ENCODE peak calls at places on chromosome 4, in four cellular contexts. P is AG10803, A is mesothelial cell of epicardium, Y is SIG-M5. U is an unnamed sample.

GRCh38 chr4:119627267-119628190 is 1.1 kb downstream of the PDE5A start:
- DNase-seq in Y (no peak), P (peak; percentile 34), A (peak; percentile 71), U (peak; percentile 19)

GRCh38 chr4:138789796-138790195 is 225.8 kb upstream of the NOCT start:
- DNase-seq in Y (no peak), P (no peak), A (no peak), U (no peak)

GRCh38 chr4:77308843-77309242 is 151.8 kb downstream of the CCNG2 start:
- DNase-seq in A (no peak), Y (peak; percentile 25), P (peak; percentile 44), U (peak; percentile 5)

GRCh38 chr4:55445921-55446577 is 50.3 kb downstream of the TMEM165 start:
- DNase-seq in A (no peak), P (peak; percentile 89), Y (no peak), U (peak; percentile 29)

GRCh38 chr4:14428125-14428524 is 574.2 kb upstream of the CPEB2 start:
- DNase-seq in A (no peak), P (no peak), Y (no peak), U (no peak)

GRCh38 chr4:67040315-67040714 is 505.0 kb downstream of the CENPC start:
- DNase-seq in Y (no peak), P (no peak), A (no peak), U (no peak)

GRCh38 chr4:109432203-109432602 is 1.4 kb upstream of the SEC24B start:
- DNase-seq in A (no peak), P (no peak), Y (no peak), U (no peak)

GRCh38 chr4:17094811-17095210 is 196.4 kb upstream of the LDB2 start:
- DNase-seq in P (peak; percentile 34), A (no peak), Y (no peak), U (no peak)

GRCh38 chr4:120540625-120541024 is 381.9 kb downstream of the PRDM5 start:
- DNase-seq in Y (no peak), P (no peak), A (no peak), U (no peak)

GRCh38 chr4:1651609-1652008 is 32.5 kb downstream of the FAM53A start:
- DNase-seq in P (no peak), A (no peak), Y (no peak), U (no peak)

GRCh38 chr4:7460591-7460990 is 25.9 kb upstream of the PSAPL1 start:
- DNase-seq in P (peak; percentile 7), A (no peak), Y (no peak), U (no peak)

GRCh38 chr4:112766422-112766821 is 129.5 kb downstream of the LARP7 start:
- DNase-seq in Y (no peak), A (no peak), P (peak; percentile 48), U (peak; percentile 17)

GRCh38 chr4:82823062-82823461 is 24.5 kb upstream of the SCD5 start:
- DNase-seq in P (peak; percentile 56), A (no peak), Y (no peak), U (no peak)

GRCh38 chr4:112908511-112908910 is 140.9 kb upstream of the ANK2 start:
- DNase-seq in P (no peak), A (no peak), Y (no peak), U (no peak)

GRCh38 chr4:101291198-101291597 is 56.1 kb downstream of the PPP3CA start:
- DNase-seq in A (no peak), P (peak; percentile 37), Y (no peak), U (no peak)

GRCh38 chr4:25559508-25559907 is 96.1 kb upstream of the SLC34A2 start:
- DNase-seq in P (no peak), A (no peak), Y (no peak), U (no peak)

GRCh38 chr4:3009422-3009821 is 46.1 kb downstream of the GRK4 start:
- DNase-seq in Y (no peak), P (peak; percentile 54), A (no peak), U (no peak)

GRCh38 chr4:71473541-71474240 is 134.9 kb downstream of the SLC4A4 start:
- DNase-seq in P (peak; percentile 43), A (no peak), Y (no peak), U (no peak)

GRCh38 chr4:119604266-119604665 is 24.3 kb downstream of the PDE5A start:
- DNase-seq in P (no peak), Y (no peak), A (no peak), U (no peak)

GRCh38 chr4:164847967-164848649 is 28.9 kb upstream of the APELA start:
- DNase-seq in Y (no peak), P (no peak), A (no peak), U (no peak)

GRCh38 chr4:52873191-52873590 is 11.1 kb downstream of the RASL11B start:
- DNase-seq in Y (no peak), P (no peak), A (no peak), U (no peak)

GRCh38 chr4:58602022-58602421 is 1491.8 kb upstream of the IGFBP7 start:
- DNase-seq in A (no peak), P (no peak), Y (no peak), U (no peak)

GRCh38 chr4:182189107-182189878 is 53.9 kb upstream of the TENM3 start:
- DNase-seq in Y (no peak), A (no peak), P (peak; percentile 92), U (no peak)

GRCh38 chr4:80036949-80037348 is 36.1 kb downstream of the ANTXR2 start:
- DNase-seq in A (no peak), Y (no peak), P (peak; percentile 91), U (no peak)

GRCh38 chr4:184322328-184323025 is 104.8 kb upstream of the ENPP6 start:
- DNase-seq in Y (no peak), A (no peak), P (no peak), U (no peak)

GRCh38 chr4:144565558-144566195 is 80.3 kb upstream of the HHIP start:
- DNase-seq in P (no peak), Y (no peak), A (no peak), U (no peak)

GRCh38 chr4:52292245-52292644 is 241.1 kb downstream of the SPATA18 start:
- DNase-seq in Y (no peak), P (no peak), A (no peak), U (no peak)

GRCh38 chr4:89117115-89117514 is 5.8 kb downstream of the TIGD2 start:
- DNase-seq in P (no peak), A (no peak), Y (no peak), U (no peak)

GRCh38 chr4:30716671-30717207 is 3.4 kb upstream of the PCDH7 start:
- DNase-seq in P (no peak), A (no peak), Y (no peak), U (no peak)

GRCh38 chr4:111602848-111603247 is 542.4 kb upstream of the FAM241A start:
- DNase-seq in Y (no peak), A (no peak), P (peak; percentile 47), U (no peak)

GRCh38 chr4:25370242-25370641 is 6.8 kb upstream of the ANAPC4 start:
- DNase-seq in A (no peak), P (no peak), Y (no peak), U (no peak)

GRCh38 chr4:87592124-87592523 is 16.2 kb upstream of the DSPP start:
- DNase-seq in P (no peak), A (no peak), Y (no peak), U (no peak)

GRCh38 chr4:7167706-7168105 is 24.6 kb upstream of the SORCS2 start:
- DNase-seq in P (no peak), A (no peak), Y (no peak), U (no peak)

GRCh38 chr4:145881991-145882390 is 56.6 kb downstream of the ZNF827 start:
- DNase-seq in Y (no peak), A (no peak), P (no peak), U (no peak)